ENCODE peak calls at places on chromosomes 12 and 14, in ten cellular contexts. J, M, X, C, K, P, H, N, L and R are unnamed samples.
A peak's percentile ranks its signal among the peaks of the same experiment; 100 is the strongest.

GRCh38 chr14:72759670-72760069 is 134.2 kb downstream of the DPF3 start:
- DNase-seq in J (no peak), M (no peak), X (no peak), C (no peak), K (no peak), P (no peak), H (no peak), N (no peak), L (no peak), R (no peak)

GRCh38 chr14:31326111-31326510 is 94.2 kb downstream of the HEATR5A start:
- DNase-seq in J (no peak), M (no peak), X (no peak), C (no peak), K (no peak), P (no peak), H (peak; percentile 46), N (peak; percentile 31), L (no peak), R (no peak)

GRCh38 chr14:44170099-44170498 is 337.0 kb downstream of the FSCB start:
- DNase-seq in J (no peak), M (no peak), X (no peak), C (no peak), K (no peak), P (no peak), H (no peak), N (peak; percentile 73), L (no peak), R (no peak)

GRCh38 chr14:31300296-31300695 is 92.7 kb upstream of the HECTD1 start:
- DNase-seq in J (no peak), M (no peak), X (no peak), C (no peak), K (no peak), P (no peak), H (no peak), N (no peak), L (no peak), R (no peak)

GRCh38 chr12:41287500-41287899 is 99.4 kb downstream of the PDZRN4 start:
- DNase-seq in J (no peak), M (no peak), X (no peak), C (no peak), K (no peak), P (no peak), H (no peak), N (no peak), L (no peak), R (no peak)

GRCh38 chr12:93682846-93683261 is 5.7 kb downstream of the CRADD start:
- DNase-seq in J (no peak), M (no peak), X (no peak), C (no peak), K (peak; percentile 14), P (no peak), H (no peak), N (no peak), L (no peak), R (no peak)

GRCh38 chr12:98073610-98074009 is 441.8 kb upstream of the TMPO start:
- DNase-seq in J (no peak), M (no peak), X (no peak), C (no peak), K (no peak), P (no peak), H (no peak), N (no peak), L (no peak), R (no peak)

GRCh38 chr14:52333823-52334657 is 19.9 kb downstream of the PTGER2 start:
- DNase-seq in J (no peak), M (no peak), X (no peak), C (no peak), K (no peak), P (no peak), H (no peak), N (no peak), L (no peak), R (no peak)

GRCh38 chr12:45613306-45613705 is 116.2 kb upstream of the ARID2 start:
- DNase-seq in J (peak; percentile 37), M (no peak), X (no peak), C (no peak), K (no peak), P (no peak), H (no peak), N (no peak), L (no peak), R (no peak)

GRCh38 chr12:19695244-19696098 is 256.2 kb downstream of the AEBP2 start:
- DNase-seq in J (no peak), M (no peak), X (no peak), C (no peak), K (no peak), P (no peak), H (no peak), N (no peak), L (no peak), R (no peak)

GRCh38 chr14:78863143-78863542 is 693.0 kb downstream of the NRXN3 start:
- DNase-seq in J (peak; percentile 0), M (no peak), X (peak; percentile 35), C (no peak), K (peak; percentile 83), P (no peak), H (peak; percentile 43), N (peak; percentile 65), L (no peak), R (no peak)

GRCh38 chr12:3342051-3342450 is 149.0 kb upstream of the PRMT8 start:
- DNase-seq in J (peak; percentile 20), M (no peak), X (peak; percentile 61), C (no peak), K (peak; percentile 68), P (no peak), H (peak; percentile 60), N (peak; percentile 10), L (no peak), R (peak; percentile 80)

GRCh38 chr14:92653162-92653651 is 95.2 kb downstream of the LGMN start:
- DNase-seq in J (no peak), M (no peak), X (no peak), C (no peak), K (no peak), P (no peak), H (no peak), N (no peak), L (no peak), R (no peak)

GRCh38 chr12:53560386-53560785 is 53.1 kb upstream of the NPFF start:
- DNase-seq in J (peak; percentile 61), M (no peak), X (no peak), C (no peak), K (no peak), P (peak; percentile 76), H (no peak), N (peak; percentile 75), L (peak; percentile 26), R (no peak)

GRCh38 chr14:93999573-93999972 is 2.5 kb downstream of the CCDC197 start:
- DNase-seq in J (no peak), M (no peak), X (no peak), C (no peak), K (no peak), P (no peak), H (no peak), N (no peak), L (no peak), R (no peak)

GRCh38 chr12:90199008-90199407 is 490.4 kb upstream of the ATP2B1 start:
- DNase-seq in J (no peak), M (no peak), X (no peak), C (no peak), K (no peak), P (no peak), H (no peak), N (no peak), L (no peak), R (no peak)

GRCh38 chr14:105201156-105201927 is 20.2 kb upstream of the NUDT14 start:
- DNase-seq in J (no peak), M (no peak), X (no peak), C (no peak), K (no peak), P (no peak), H (no peak), N (no peak), L (no peak), R (peak; percentile 19)
- TF ChIP-seq CTCF in J (peak; percentile 25), M (no peak), X (peak; percentile 33), C (no peak), K (no peak), P (no peak), H (no peak), N (no peak), L (peak; percentile 9), R (no peak)

DNA sequence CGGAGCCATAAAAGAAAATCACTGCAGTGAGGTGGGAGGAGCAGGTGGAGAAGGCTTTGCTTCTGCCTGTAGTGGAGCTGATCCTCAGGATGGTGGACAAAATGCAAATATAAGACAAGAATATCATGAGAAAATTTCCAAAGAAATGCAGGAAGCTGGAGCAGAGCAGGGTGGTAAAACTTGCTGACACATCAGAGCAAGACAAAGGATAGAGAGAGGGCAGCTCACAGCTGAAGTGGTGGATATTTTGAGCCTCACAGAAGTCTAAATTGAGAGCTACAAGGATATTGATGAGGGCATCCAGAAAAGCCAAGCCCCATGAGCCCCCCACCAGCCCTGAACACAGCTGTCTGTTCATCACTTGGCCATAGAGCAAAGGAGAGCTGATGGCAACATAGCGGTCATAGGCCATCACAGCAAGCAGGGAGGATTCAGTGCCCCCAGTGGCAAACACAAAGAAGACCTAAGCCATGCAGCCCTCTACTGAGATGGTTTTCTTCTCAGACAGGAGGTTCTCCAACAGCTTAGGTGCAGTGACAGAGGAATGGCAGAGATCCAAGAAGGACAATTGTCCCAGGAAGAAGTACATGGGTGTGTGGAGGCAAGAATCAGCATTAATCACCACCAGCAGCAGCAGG is 30.0 kb upstream of the ANP32D start:
- DNase-seq in J (no peak), M (no peak), X (no peak), C (no peak), K (no peak), P (no peak), H (no peak), N (no peak), L (no peak), R (no peak)
- TF ChIP-seq CTCF in J (no peak), M (no peak), X (peak; percentile 18), C (no peak), K (no peak), P (no peak), H (no peak), N (no peak), L (peak; percentile 11), R (no peak)

GRCh38 chr12:59446156-59446555 is 149.7 kb upstream of the SLC16A7 start:
- DNase-seq in J (no peak), M (no peak), X (no peak), C (no peak), K (no peak), P (no peak), H (no peak), N (no peak), L (no peak), R (no peak)

GRCh38 chr12:59444932-59445331 is 150.9 kb upstream of the SLC16A7 start:
- DNase-seq in J (peak; percentile 37), M (no peak), X (no peak), C (no peak), K (no peak), P (no peak), H (peak; percentile 9), N (peak; percentile 23), L (no peak), R (no peak)
- TF ChIP-seq CTCF in J (peak; percentile 66), M (peak; percentile 54), X (peak; percentile 20), C (no peak), K (no peak), P (peak; percentile 51), H (no peak), N (peak; percentile 40), L (peak; percentile 20), R (no peak)

GRCh38 chr14:55297611-55298323 is 26.5 kb downstream of the FBXO34 start:
- DNase-seq in J (no peak), M (no peak), X (no peak), C (peak; percentile 81), K (no peak), P (no peak), H (peak; percentile 84), N (peak; percentile 84), L (no peak), R (no peak)
- TF ChIP-seq CTCF in J (peak; percentile 14), M (no peak), X (peak; percentile 30), C (no peak), K (no peak), P (no peak), H (no peak), N (peak; percentile 28), L (no peak), R (no peak)